ENCODE peak calls at places on chromosomes 4 and X, in eight cellular contexts. L is NCI-H2081, I is HAP-1, U is M059J, C is MG63, K is mucosa of descending colon, P is right atrium auricular region, Q is osteocyte. J is an unnamed sample.
A peak's percentile ranks its signal among the peaks of the same experiment; 100 is the strongest.

GRCh38 chrX:108271397-108271787 is 166.8 kb downstream of the COL4A6 start:
- DNase-seq in L (no peak), I (no peak), U (no peak), C (peak; percentile 3), K (no peak), P (no peak), Q (no peak), J (no peak)

GRCh38 chr4:665751-666435 is 8.2 kb downstream of the ATP5ME start:
- DNase-seq in L (no peak), I (no peak), U (no peak), C (no peak), K (peak; percentile 44), P (no peak), Q (no peak), J (no peak)

GRCh38 chrX:42704454-42704853 is 73.5 kb downstream of the PPP1R2C start:
- DNase-seq in L (no peak), I (no peak), U (peak; percentile 10), C (no peak), K (no peak), P (no peak), Q (no peak), J (peak; percentile 3)

GRCh38 chr4:2954358-2955185 is 8.6 kb downstream of the NOP14 start:
- DNase-seq in L (no peak), I (no peak), U (no peak), C (no peak), K (no peak), P (no peak), Q (no peak), J (no peak)

GRCh38 chrX:116436358-116436816 is at the start of gene SLC6A14:
- DNase-seq in L (no peak), I (no peak), U (no peak), C (no peak), K (peak; percentile 49), P (no peak), Q (no peak), J (no peak)

GRCh38 chr4:149589826-149590225 is 225.8 kb downstream of the IQCM start:
- DNase-seq in L (no peak), I (no peak), U (no peak), C (no peak), K (no peak), P (no peak), Q (no peak), J (no peak)

GRCh38 chr4:100895572-100896197 is 377.9 kb upstream of the EMCN start:
- DNase-seq in L (no peak), I (no peak), U (peak; percentile 29), C (no peak), K (no peak), P (no peak), Q (no peak), J (peak; percentile 3)

GRCh38 chrX:43716696-43717095 is 60.6 kb downstream of the MAOA start:
- DNase-seq in L (no peak), I (no peak), U (peak; percentile 40), C (no peak), K (no peak), P (no peak), Q (no peak), J (no peak)

J was measured in AG10803.